ENCODE peak calls at places on chromosomes 3 and 15, in ten cellular contexts. One of them, this sample, is unnamed.

GRCh38 chr15:100926258-100926657 is 7.1 kb downstream of the LRRK1 start:
- DNase-seq in naive thymus-derived CD8-positive, alpha-beta T cell: no peak
- DNase-seq in activated naive CD4-positive, alpha-beta T cell: no peak
- DNase-seq in neural progenitor cell: peak
- DNase-seq in AG09309: no peak
- DNase-seq in Right ventricle myocardium superior: no peak
- DNase-seq in upper lobe of left lung: no peak
- DNase-seq in HEK293T: no peak
- DNase-seq in amniotic stem cell: no peak
- DNase-seq in CD4-positive, CD25-positive, alpha-beta regulatory T cell: no peak
- DNase-seq in this sample: no peak

GRCh38 chr15:95857124-95857757 is 473.3 kb upstream of the NR2F2 start:
- DNase-seq in neural progenitor cell: no peak
- DNase-seq in activated naive CD4-positive, alpha-beta T cell: no peak
- DNase-seq in HEK293T: no peak
- DNase-seq in Right ventricle myocardium superior: no peak
- DNase-seq in upper lobe of left lung: no peak
- DNase-seq in amniotic stem cell: no peak
- DNase-seq in CD4-positive, CD25-positive, alpha-beta regulatory T cell: no peak
- DNase-seq in naive thymus-derived CD8-positive, alpha-beta T cell: no peak
- DNase-seq in AG09309: no peak
- DNase-seq in this sample: no peak

GRCh38 chr3:117756580-117756979 is 1047.0 kb downstream of the TUSC7 start:
- DNase-seq in amniotic stem cell: no peak
- DNase-seq in activated naive CD4-positive, alpha-beta T cell: no peak
- DNase-seq in upper lobe of left lung: no peak
- DNase-seq in AG09309: no peak
- DNase-seq in naive thymus-derived CD8-positive, alpha-beta T cell: no peak
- DNase-seq in Right ventricle myocardium superior: no peak
- DNase-seq in neural progenitor cell: peak
- DNase-seq in CD4-positive, CD25-positive, alpha-beta regulatory T cell: no peak
- DNase-seq in HEK293T: no peak
- DNase-seq in this sample: no peak

GRCh38 chr3:45008117-45008516 is 18.0 kb upstream of the CLEC3B start:
- DNase-seq in Right ventricle myocardium superior: no peak
- DNase-seq in neural progenitor cell: no peak
- DNase-seq in upper lobe of left lung: no peak
- DNase-seq in AG09309: peak
- DNase-seq in CD4-positive, CD25-positive, alpha-beta regulatory T cell: no peak
- DNase-seq in HEK293T: no peak
- DNase-seq in activated naive CD4-positive, alpha-beta T cell: no peak
- DNase-seq in amniotic stem cell: no peak
- DNase-seq in naive thymus-derived CD8-positive, alpha-beta T cell: no peak
- DNase-seq in this sample: no peak

GRCh38 chr15:92921215-92922131 is 21.3 kb downstream of the CHD2 start:
- DNase-seq in neural progenitor cell: no peak
- DNase-seq in CD4-positive, CD25-positive, alpha-beta regulatory T cell: no peak
- DNase-seq in HEK293T: no peak
- DNase-seq in naive thymus-derived CD8-positive, alpha-beta T cell: no peak
- DNase-seq in amniotic stem cell: no peak
- DNase-seq in AG09309: no peak
- DNase-seq in Right ventricle myocardium superior: no peak
- DNase-seq in activated naive CD4-positive, alpha-beta T cell: no peak
- DNase-seq in upper lobe of left lung: no peak
- DNase-seq in this sample: no peak

GRCh38 chr15:95839367-95839782 is 491.1 kb upstream of the NR2F2 start:
- DNase-seq in neural progenitor cell: no peak
- DNase-seq in CD4-positive, CD25-positive, alpha-beta regulatory T cell: peak
- DNase-seq in naive thymus-derived CD8-positive, alpha-beta T cell: no peak
- DNase-seq in AG09309: no peak
- DNase-seq in activated naive CD4-positive, alpha-beta T cell: no peak
- DNase-seq in Right ventricle myocardium superior: no peak
- DNase-seq in upper lobe of left lung: no peak
- DNase-seq in amniotic stem cell: no peak
- DNase-seq in HEK293T: no peak
- DNase-seq in this sample: no peak

GRCh38 chr15:69071265-69071664 is 56.8 kb downstream of the NOX5 start:
- DNase-seq in activated naive CD4-positive, alpha-beta T cell: no peak
- DNase-seq in naive thymus-derived CD8-positive, alpha-beta T cell: no peak
- DNase-seq in upper lobe of left lung: no peak
- DNase-seq in Right ventricle myocardium superior: no peak
- DNase-seq in CD4-positive, CD25-positive, alpha-beta regulatory T cell: no peak
- DNase-seq in neural progenitor cell: no peak
- DNase-seq in amniotic stem cell: no peak
- DNase-seq in AG09309: no peak
- DNase-seq in HEK293T: no peak
- DNase-seq in this sample: no peak

GRCh38 chr3:126954141-126954845 is 28.6 kb upstream of the PLXNA1 start:
- DNase-seq in CD4-positive, CD25-positive, alpha-beta regulatory T cell: no peak
- DNase-seq in upper lobe of left lung: no peak
- DNase-seq in neural progenitor cell: no peak
- DNase-seq in activated naive CD4-positive, alpha-beta T cell: no peak
- DNase-seq in naive thymus-derived CD8-positive, alpha-beta T cell: no peak
- DNase-seq in HEK293T: no peak
- DNase-seq in Right ventricle myocardium superior: no peak
- DNase-seq in amniotic stem cell: no peak
- DNase-seq in AG09309: no peak
- DNase-seq in this sample: no peak

GRCh38 chr3:45462522-45463262 is 74.3 kb downstream of the LARS2 start:
- DNase-seq in naive thymus-derived CD8-positive, alpha-beta T cell: peak
- DNase-seq in Right ventricle myocardium superior: no peak
- DNase-seq in HEK293T: no peak
- DNase-seq in neural progenitor cell: no peak
- DNase-seq in upper lobe of left lung: no peak
- DNase-seq in activated naive CD4-positive, alpha-beta T cell: no peak
- DNase-seq in AG09309: no peak
- DNase-seq in amniotic stem cell: no peak
- DNase-seq in CD4-positive, CD25-positive, alpha-beta regulatory T cell: no peak
- DNase-seq in this sample: no peak

GRCh38 chr3:189572249-189572648 is 58.9 kb upstream of the TP63 start:
- DNase-seq in activated naive CD4-positive, alpha-beta T cell: no peak
- DNase-seq in amniotic stem cell: no peak
- DNase-seq in CD4-positive, CD25-positive, alpha-beta regulatory T cell: no peak
- DNase-seq in upper lobe of left lung: no peak
- DNase-seq in neural progenitor cell: no peak
- DNase-seq in naive thymus-derived CD8-positive, alpha-beta T cell: no peak
- DNase-seq in HEK293T: no peak
- DNase-seq in Right ventricle myocardium superior: no peak
- DNase-seq in AG09309: peak
- DNase-seq in this sample: no peak

GRCh38 chr15:84654689-84655453 is 788 bp upstream of the WDR73 start:
- DNase-seq in CD4-positive, CD25-positive, alpha-beta regulatory T cell: peak
- DNase-seq in Right ventricle myocardium superior: peak
- DNase-seq in upper lobe of left lung: peak
- DNase-seq in amniotic stem cell: peak
- DNase-seq in naive thymus-derived CD8-positive, alpha-beta T cell: peak
- DNase-seq in neural progenitor cell: peak
- DNase-seq in activated naive CD4-positive, alpha-beta T cell: peak
- DNase-seq in HEK293T: peak
- DNase-seq in AG09309: peak
- DNase-seq in this sample: peak

GRCh38 chr3:88985491-88985890 is 121.9 kb upstream of the EPHA3 start:
- DNase-seq in amniotic stem cell: no peak
- DNase-seq in neural progenitor cell: no peak
- DNase-seq in AG09309: no peak
- DNase-seq in HEK293T: no peak
- DNase-seq in naive thymus-derived CD8-positive, alpha-beta T cell: no peak
- DNase-seq in upper lobe of left lung: no peak
- DNase-seq in Right ventricle myocardium superior: no peak
- DNase-seq in CD4-positive, CD25-positive, alpha-beta regulatory T cell: no peak
- DNase-seq in activated naive CD4-positive, alpha-beta T cell: no peak
- DNase-seq in this sample: no peak

GRCh38 chr3:7999363-7999762 is 502.3 kb upstream of the LMCD1 start:
- DNase-seq in amniotic stem cell: no peak
- DNase-seq in CD4-positive, CD25-positive, alpha-beta regulatory T cell: no peak
- DNase-seq in activated naive CD4-positive, alpha-beta T cell: no peak
- DNase-seq in HEK293T: no peak
- DNase-seq in Right ventricle myocardium superior: no peak
- DNase-seq in naive thymus-derived CD8-positive, alpha-beta T cell: no peak
- DNase-seq in upper lobe of left lung: no peak
- DNase-seq in neural progenitor cell: peak
- DNase-seq in AG09309: no peak
- DNase-seq in this sample: no peak

GRCh38 chr15:69664572-69665326 is 212.1 kb downstream of the RPLP1 start:
- DNase-seq in amniotic stem cell: no peak
- DNase-seq in neural progenitor cell: no peak
- DNase-seq in activated naive CD4-positive, alpha-beta T cell: no peak
- DNase-seq in CD4-positive, CD25-positive, alpha-beta regulatory T cell: no peak
- DNase-seq in HEK293T: no peak
- DNase-seq in AG09309: no peak
- DNase-seq in upper lobe of left lung: peak
- DNase-seq in Right ventricle myocardium superior: no peak
- DNase-seq in naive thymus-derived CD8-positive, alpha-beta T cell: no peak
- DNase-seq in this sample: no peak

GRCh38 chr15:79209116-79209515 is 73.4 kb upstream of the ANKRD34C start:
- DNase-seq in activated naive CD4-positive, alpha-beta T cell: no peak
- DNase-seq in neural progenitor cell: no peak
- DNase-seq in naive thymus-derived CD8-positive, alpha-beta T cell: no peak
- DNase-seq in Right ventricle myocardium superior: no peak
- DNase-seq in HEK293T: no peak
- DNase-seq in upper lobe of left lung: no peak
- DNase-seq in AG09309: no peak
- DNase-seq in amniotic stem cell: no peak
- DNase-seq in CD4-positive, CD25-positive, alpha-beta regulatory T cell: no peak
- DNase-seq in this sample: no peak

GRCh38 chr3:64244011-64244942 is 19.0 kb upstream of the PRICKLE2 start:
- DNase-seq in AG09309: no peak
- DNase-seq in HEK293T: peak
- DNase-seq in activated naive CD4-positive, alpha-beta T cell: no peak
- DNase-seq in Right ventricle myocardium superior: no peak
- DNase-seq in neural progenitor cell: no peak
- DNase-seq in CD4-positive, CD25-positive, alpha-beta regulatory T cell: no peak
- DNase-seq in amniotic stem cell: no peak
- DNase-seq in upper lobe of left lung: no peak
- DNase-seq in naive thymus-derived CD8-positive, alpha-beta T cell: no peak
- DNase-seq in this sample: no peak

GRCh38 chr3:184541886-184542562 is 19.6 kb upstream of the EPHB3 start:
- DNase-seq in HEK293T: no peak
- DNase-seq in CD4-positive, CD25-positive, alpha-beta regulatory T cell: no peak
- DNase-seq in amniotic stem cell: no peak
- DNase-seq in AG09309: no peak
- DNase-seq in Right ventricle myocardium superior: no peak
- DNase-seq in activated naive CD4-positive, alpha-beta T cell: no peak
- DNase-seq in neural progenitor cell: no peak
- DNase-seq in upper lobe of left lung: no peak
- DNase-seq in naive thymus-derived CD8-positive, alpha-beta T cell: no peak
- DNase-seq in this sample: no peak

GRCh38 chr3:101848326-101848725 is 988 bp upstream of the NFKBIZ start:
- DNase-seq in neural progenitor cell: no peak
- DNase-seq in CD4-positive, CD25-positive, alpha-beta regulatory T cell: no peak
- DNase-seq in HEK293T: no peak
- DNase-seq in activated naive CD4-positive, alpha-beta T cell: no peak
- DNase-seq in AG09309: no peak
- DNase-seq in naive thymus-derived CD8-positive, alpha-beta T cell: no peak
- DNase-seq in Right ventricle myocardium superior: no peak
- DNase-seq in upper lobe of left lung: no peak
- DNase-seq in amniotic stem cell: no peak
- DNase-seq in this sample: no peak

GRCh38 chr3:9969632-9970019 is 17.0 kb downstream of the EMC3 start:
- DNase-seq in activated naive CD4-positive, alpha-beta T cell: no peak
- DNase-seq in amniotic stem cell: no peak
- DNase-seq in CD4-positive, CD25-positive, alpha-beta regulatory T cell: no peak
- DNase-seq in neural progenitor cell: no peak
- DNase-seq in AG09309: no peak
- DNase-seq in Right ventricle myocardium superior: no peak
- DNase-seq in upper lobe of left lung: no peak
- DNase-seq in naive thymus-derived CD8-positive, alpha-beta T cell: no peak
- DNase-seq in HEK293T: no peak
- DNase-seq in this sample: no peak

GRCh38 chr3:194312743-194313281 is 38.3 kb downstream of the CPN2 start:
- DNase-seq in Right ventricle myocardium superior: peak
- DNase-seq in AG09309: no peak
- DNase-seq in HEK293T: no peak
- DNase-seq in neural progenitor cell: peak
- DNase-seq in upper lobe of left lung: peak
- DNase-seq in CD4-positive, CD25-positive, alpha-beta regulatory T cell: no peak
- DNase-seq in activated naive CD4-positive, alpha-beta T cell: no peak
- DNase-seq in amniotic stem cell: no peak
- DNase-seq in naive thymus-derived CD8-positive, alpha-beta T cell: no peak
- DNase-seq in this sample: peak

GRCh38 chr3:26118165-26118564 is 328.3 kb downstream of the OXSM start:
- DNase-seq in naive thymus-derived CD8-positive, alpha-beta T cell: no peak
- DNase-seq in AG09309: no peak
- DNase-seq in CD4-positive, CD25-positive, alpha-beta regulatory T cell: no peak
- DNase-seq in Right ventricle myocardium superior: no peak
- DNase-seq in activated naive CD4-positive, alpha-beta T cell: no peak
- DNase-seq in HEK293T: peak
- DNase-seq in upper lobe of left lung: no peak
- DNase-seq in amniotic stem cell: no peak
- DNase-seq in neural progenitor cell: peak
- DNase-seq in this sample: no peak

GRCh38 chr3:184977796-184978195 is 165.8 kb downstream of the VPS8 start:
- DNase-seq in amniotic stem cell: no peak
- DNase-seq in activated naive CD4-positive, alpha-beta T cell: no peak
- DNase-seq in neural progenitor cell: no peak
- DNase-seq in HEK293T: no peak
- DNase-seq in AG09309: no peak
- DNase-seq in CD4-positive, CD25-positive, alpha-beta regulatory T cell: no peak
- DNase-seq in naive thymus-derived CD8-positive, alpha-beta T cell: no peak
- DNase-seq in upper lobe of left lung: no peak
- DNase-seq in Right ventricle myocardium superior: no peak
- DNase-seq in this sample: no peak

GRCh38 chr3:15042936-15043335 is 22.2 kb downstream of the MRPS25 start:
- DNase-seq in CD4-positive, CD25-positive, alpha-beta regulatory T cell: no peak
- DNase-seq in naive thymus-derived CD8-positive, alpha-beta T cell: no peak
- DNase-seq in neural progenitor cell: no peak
- DNase-seq in Right ventricle myocardium superior: no peak
- DNase-seq in activated naive CD4-positive, alpha-beta T cell: no peak
- DNase-seq in amniotic stem cell: no peak
- DNase-seq in HEK293T: no peak
- DNase-seq in AG09309: no peak
- DNase-seq in upper lobe of left lung: no peak
- DNase-seq in this sample: no peak

GRCh38 chr15:67212655-67213054 is 41.8 kb downstream of the AAGAB start:
- DNase-seq in HEK293T: no peak
- DNase-seq in Right ventricle myocardium superior: no peak
- DNase-seq in amniotic stem cell: no peak
- DNase-seq in neural progenitor cell: no peak
- DNase-seq in naive thymus-derived CD8-positive, alpha-beta T cell: no peak
- DNase-seq in CD4-positive, CD25-positive, alpha-beta regulatory T cell: no peak
- DNase-seq in activated naive CD4-positive, alpha-beta T cell: no peak
- DNase-seq in upper lobe of left lung: no peak
- DNase-seq in AG09309: no peak
- DNase-seq in this sample: no peak

GRCh38 chr15:56805466-56806146 is 72.3 kb upstream of the ZNF280D start:
- DNase-seq in Right ventricle myocardium superior: no peak
- DNase-seq in HEK293T: no peak
- DNase-seq in AG09309: peak
- DNase-seq in upper lobe of left lung: no peak
- DNase-seq in CD4-positive, CD25-positive, alpha-beta regulatory T cell: no peak
- DNase-seq in neural progenitor cell: no peak
- DNase-seq in amniotic stem cell: peak
- DNase-seq in naive thymus-derived CD8-positive, alpha-beta T cell: no peak
- DNase-seq in activated naive CD4-positive, alpha-beta T cell: no peak
- DNase-seq in this sample: no peak